ENCODE peak calls at places on chromosomes 3 and 15, in five cellular contexts. One of them, this sample, is unnamed.

GRCh38 chr3:195729476-195729875 is 8.7 kb downstream of the MUC20 start:
- DNase-seq in body of pancreas: no peak
- DNase-seq in IMR-90: no peak
- DNase-seq in CD14-positive monocyte: no peak
- DNase-seq in foreskin fibroblast: no peak
- DNase-seq in this sample: no peak

GRCh38 chr3:123096701-123097100 is 29.9 kb downstream of the PDIA5 start:
- DNase-seq in body of pancreas: peak; percentile 65
- DNase-seq in IMR-90: peak; percentile 75
- DNase-seq in CD14-positive monocyte: no peak
- DNase-seq in foreskin fibroblast: peak; percentile 49
- DNase-seq in this sample: no peak

GRCh38 chr15:47717036-47717611 is at the start of gene SEMA6D:
- DNase-seq in body of pancreas: peak; percentile 80
- DNase-seq in IMR-90: peak; percentile 85
- DNase-seq in CD14-positive monocyte: no peak
- DNase-seq in foreskin fibroblast: peak; percentile 88
- DNase-seq in this sample: peak; percentile 64

GRCh38 chr15:60772395-60773120 is 293.6 kb upstream of the ICE2 start:
- DNase-seq in body of pancreas: no peak
- DNase-seq in IMR-90: no peak
- DNase-seq in CD14-positive monocyte: no peak
- DNase-seq in foreskin fibroblast: no peak
- DNase-seq in this sample: no peak

GRCh38 chr3:156135921-156136655 is 15.7 kb downstream of the KCNAB1 start:
- DNase-seq in body of pancreas: no peak
- DNase-seq in IMR-90: no peak
- DNase-seq in CD14-positive monocyte: no peak
- DNase-seq in foreskin fibroblast: no peak
- DNase-seq in this sample: no peak

GRCh38 chr3:22506871-22507270 is 696.3 kb upstream of the UBE2E2 start:
- DNase-seq in body of pancreas: no peak
- DNase-seq in IMR-90: no peak
- DNase-seq in CD14-positive monocyte: no peak
- DNase-seq in foreskin fibroblast: no peak
- DNase-seq in this sample: no peak

GRCh38 chr3:98765721-98766120 is 2.6 kb downstream of the ST3GAL6 start:
- DNase-seq in body of pancreas: no peak
- DNase-seq in IMR-90: no peak
- DNase-seq in CD14-positive monocyte: no peak
- DNase-seq in foreskin fibroblast: no peak
- DNase-seq in this sample: no peak

GRCh38 chr3:113948015-113948917 is 453 bp downstream of the ZDHHC23 start:
- DNase-seq in body of pancreas: peak; percentile 66
- DNase-seq in IMR-90: no peak
- DNase-seq in CD14-positive monocyte: no peak
- DNase-seq in foreskin fibroblast: peak; percentile 6
- DNase-seq in this sample: no peak

GRCh38 chr3:22089284-22089683 is 338.3 kb upstream of the ZNF385D start:
- DNase-seq in body of pancreas: peak; percentile 49
- DNase-seq in IMR-90: peak; percentile 1
- DNase-seq in CD14-positive monocyte: no peak
- DNase-seq in foreskin fibroblast: no peak
- DNase-seq in this sample: no peak

GRCh38 chr15:56798639-56799038 is 65.3 kb upstream of the ZNF280D start:
- DNase-seq in body of pancreas: no peak
- DNase-seq in IMR-90: peak; percentile 10
- DNase-seq in CD14-positive monocyte: no peak
- DNase-seq in foreskin fibroblast: no peak
- DNase-seq in this sample: no peak

GRCh38 chr3:69724722-69725435 is 14.4 kb upstream of the MITF start:
- DNase-seq in body of pancreas: no peak
- DNase-seq in IMR-90: no peak
- DNase-seq in CD14-positive monocyte: no peak
- DNase-seq in foreskin fibroblast: no peak
- DNase-seq in this sample: no peak

GRCh38 chr3:177525987-177526712 is 328.9 kb upstream of the TBL1XR1 start:
- DNase-seq in body of pancreas: peak; percentile 37
- DNase-seq in IMR-90: no peak
- DNase-seq in CD14-positive monocyte: no peak
- DNase-seq in foreskin fibroblast: no peak
- DNase-seq in this sample: peak; percentile 11

GRCh38 chr3:187741403-187742350 is 3.6 kb downstream of the BCL6 start:
- DNase-seq in body of pancreas: peak; percentile 76
- DNase-seq in IMR-90: peak; percentile 78
- DNase-seq in CD14-positive monocyte: peak; percentile 80
- DNase-seq in foreskin fibroblast: peak; percentile 70
- DNase-seq in this sample: peak; percentile 63

GRCh38 chr3:87359807-87360206 is 83.4 kb upstream of the POU1F1 start:
- DNase-seq in body of pancreas: peak; percentile 61
- DNase-seq in IMR-90: no peak
- DNase-seq in CD14-positive monocyte: no peak
- DNase-seq in foreskin fibroblast: no peak
- DNase-seq in this sample: no peak

GRCh38 chr3:114455432-114455831 is 161.6 kb downstream of the TIGIT start:
- DNase-seq in body of pancreas: no peak
- DNase-seq in IMR-90: no peak
- DNase-seq in CD14-positive monocyte: no peak
- DNase-seq in foreskin fibroblast: no peak
- DNase-seq in this sample: no peak

GRCh38 chr15:35697549-35698299 is 151.8 kb upstream of the DPH6 start:
- DNase-seq in body of pancreas: no peak
- DNase-seq in IMR-90: peak; percentile 82
- DNase-seq in CD14-positive monocyte: no peak
- DNase-seq in foreskin fibroblast: no peak
- DNase-seq in this sample: peak; percentile 32

GRCh38 chr15:52336530-52336929 is 40.9 kb upstream of the MYO5C start:
- DNase-seq in body of pancreas: peak; percentile 41
- DNase-seq in IMR-90: no peak
- DNase-seq in CD14-positive monocyte: no peak
- DNase-seq in foreskin fibroblast: no peak
- DNase-seq in this sample: no peak

GRCh38 chr3:186949281-186949982 is 19.1 kb downstream of the ST6GAL1 start:
- DNase-seq in body of pancreas: no peak
- DNase-seq in IMR-90: peak; percentile 50
- DNase-seq in CD14-positive monocyte: no peak
- DNase-seq in foreskin fibroblast: no peak
- DNase-seq in this sample: no peak

GRCh38 chr15:45522931-45523331 is 376 bp upstream of the SLC30A4 start:
- DNase-seq in body of pancreas: no peak
- DNase-seq in IMR-90: peak; percentile 25
- DNase-seq in CD14-positive monocyte: no peak
- DNase-seq in foreskin fibroblast: peak; percentile 23
- DNase-seq in this sample: peak; percentile 9

GRCh38 chr3:69740103-69741021 is 1.1 kb downstream of the MITF start:
- DNase-seq in body of pancreas: peak; percentile 69
- DNase-seq in IMR-90: no peak
- DNase-seq in CD14-positive monocyte: no peak
- DNase-seq in foreskin fibroblast: no peak
- DNase-seq in this sample: no peak

GRCh38 chr3:170418422-170419300 is at the start of gene CLDN11:
- DNase-seq in body of pancreas: no peak
- DNase-seq in IMR-90: peak; percentile 75
- DNase-seq in CD14-positive monocyte: no peak
- DNase-seq in foreskin fibroblast: peak; percentile 77
- DNase-seq in this sample: no peak

GRCh38 chr15:62469478-62469873 is 304.4 kb upstream of the C2CD4B start:
- DNase-seq in body of pancreas: no peak
- DNase-seq in IMR-90: peak; percentile 47
- DNase-seq in CD14-positive monocyte: no peak
- DNase-seq in foreskin fibroblast: no peak
- DNase-seq in this sample: peak; percentile 45

GRCh38 chr15:39282663-39283208 is 298.1 kb upstream of the THBS1 start:
- DNase-seq in body of pancreas: no peak
- DNase-seq in IMR-90: no peak
- DNase-seq in CD14-positive monocyte: no peak
- DNase-seq in foreskin fibroblast: no peak
- DNase-seq in this sample: no peak

GRCh38 chr15:52206446-52206845 is 15.3 kb upstream of the GNB5 start:
- DNase-seq in body of pancreas: peak; percentile 20
- DNase-seq in IMR-90: no peak
- DNase-seq in CD14-positive monocyte: no peak
- DNase-seq in foreskin fibroblast: no peak
- DNase-seq in this sample: no peak

GRCh38 chr3:71376911-71377310 is 206.6 kb downstream of the FOXP1 start:
- DNase-seq in body of pancreas: no peak
- DNase-seq in IMR-90: no peak
- DNase-seq in CD14-positive monocyte: no peak
- DNase-seq in foreskin fibroblast: no peak
- DNase-seq in this sample: no peak

GRCh38 chr15:74773731-74774252 is 8.1 kb upstream of the CSK start:
- DNase-seq in body of pancreas: no peak
- DNase-seq in IMR-90: no peak
- DNase-seq in CD14-positive monocyte: no peak
- DNase-seq in foreskin fibroblast: no peak
- DNase-seq in this sample: no peak

GRCh38 chr3:52259035-52259434 is 13.5 kb downstream of the PPM1M start:
- DNase-seq in body of pancreas: no peak
- DNase-seq in IMR-90: no peak
- DNase-seq in CD14-positive monocyte: no peak
- DNase-seq in foreskin fibroblast: no peak
- DNase-seq in this sample: no peak
- TF ChIP-seq CTCF in body of pancreas: no peak
- TF ChIP-seq CTCF in IMR-90: no peak
- TF ChIP-seq CTCF in CD14-positive monocyte: no peak
- TF ChIP-seq CTCF in foreskin fibroblast: no peak
- TF ChIP-seq CTCF in this sample: no peak

GRCh38 chr3:20040476-20041196 is 390 bp downstream of the KAT2B start:
- DNase-seq in body of pancreas: peak; percentile 81
- DNase-seq in IMR-90: peak; percentile 61
- DNase-seq in CD14-positive monocyte: peak; percentile 67
- DNase-seq in foreskin fibroblast: peak; percentile 65
- DNase-seq in this sample: peak; percentile 67
- TF ChIP-seq CTCF in body of pancreas: peak; percentile 20
- TF ChIP-seq CTCF in IMR-90: no peak
- TF ChIP-seq CTCF in CD14-positive monocyte: no peak
- TF ChIP-seq CTCF in foreskin fibroblast: peak; percentile 2
- TF ChIP-seq CTCF in this sample: peak; percentile 18

DNA sequence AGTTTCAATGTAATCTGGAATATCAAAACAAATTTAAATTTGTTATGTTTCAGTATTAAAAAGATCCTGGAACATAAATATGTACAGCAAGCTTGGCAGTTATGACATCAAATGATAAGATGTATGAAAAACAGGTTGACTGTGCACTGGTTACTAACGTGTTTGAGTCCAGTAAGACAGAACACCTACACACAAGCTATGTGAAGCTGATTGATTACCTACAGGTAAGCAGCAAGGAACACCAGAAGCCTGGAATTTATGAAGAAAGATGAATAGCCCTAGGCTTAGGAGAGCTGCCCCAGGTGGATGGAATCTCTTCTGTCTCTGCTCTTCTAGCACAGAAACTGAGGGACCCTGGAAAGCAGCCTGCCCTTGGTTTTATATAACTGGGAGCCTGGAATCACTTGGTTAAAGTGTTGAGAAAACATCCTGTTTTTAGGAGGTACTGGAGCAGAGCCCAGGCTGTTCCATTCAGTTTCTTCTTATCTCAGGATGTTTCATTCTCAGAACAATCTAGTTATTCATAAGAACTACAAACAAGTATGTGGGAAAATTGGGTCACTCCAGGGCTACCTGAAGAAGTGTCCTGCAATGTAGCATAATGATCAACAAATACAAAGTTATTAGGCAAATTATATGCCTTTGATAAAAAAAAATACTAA is 36.3 kb downstream of the SLITRK3 start:
- DNase-seq in body of pancreas: peak; percentile 20
- DNase-seq in IMR-90: no peak
- DNase-seq in CD14-positive monocyte: no peak
- DNase-seq in foreskin fibroblast: no peak
- DNase-seq in this sample: no peak
- TF ChIP-seq CTCF in body of pancreas: no peak
- TF ChIP-seq CTCF in IMR-90: no peak
- TF ChIP-seq CTCF in CD14-positive monocyte: no peak
- TF ChIP-seq CTCF in foreskin fibroblast: no peak
- TF ChIP-seq CTCF in this sample: no peak

GRCh38 chr3:138114988-138115971 is at the start of gene DZIP1L:
- DNase-seq in body of pancreas: peak; percentile 66
- DNase-seq in IMR-90: peak; percentile 70
- DNase-seq in CD14-positive monocyte: no peak
- DNase-seq in foreskin fibroblast: peak; percentile 67
- DNase-seq in this sample: peak; percentile 43
- TF ChIP-seq CTCF in body of pancreas: peak; percentile 69
- TF ChIP-seq CTCF in IMR-90: peak; percentile 50
- TF ChIP-seq CTCF in CD14-positive monocyte: peak; percentile 82
- TF ChIP-seq CTCF in foreskin fibroblast: peak; percentile 14
- TF ChIP-seq CTCF in this sample: peak; percentile 80

DNA sequence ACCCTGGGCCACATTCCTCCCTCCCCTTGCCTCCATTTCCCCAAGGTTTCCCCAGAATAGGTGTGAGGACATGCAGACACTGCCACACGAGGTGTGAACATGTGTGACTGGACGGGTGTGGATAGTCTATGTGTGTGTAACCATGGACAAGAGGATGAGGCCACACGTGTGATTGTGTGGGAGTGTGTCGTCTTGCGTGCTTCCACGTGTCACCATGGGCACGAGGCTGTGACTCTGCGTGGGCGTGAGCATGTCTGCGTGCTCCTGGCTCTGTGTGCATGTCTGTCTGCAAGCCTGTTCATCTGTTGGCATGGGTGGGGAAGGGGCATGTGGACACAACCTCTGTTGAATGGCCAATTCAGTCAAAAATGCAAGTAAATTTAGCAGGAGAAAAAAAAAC is 6.2 kb upstream of the MYL3 start:
- DNase-seq in body of pancreas: no peak
- DNase-seq in IMR-90: no peak
- DNase-seq in CD14-positive monocyte: no peak
- DNase-seq in foreskin fibroblast: no peak
- DNase-seq in this sample: no peak
- TF ChIP-seq CTCF in body of pancreas: no peak
- TF ChIP-seq CTCF in IMR-90: no peak
- TF ChIP-seq CTCF in CD14-positive monocyte: no peak
- TF ChIP-seq CTCF in foreskin fibroblast: no peak
- TF ChIP-seq CTCF in this sample: no peak

GRCh38 chr15:101697488-101697887 is 26.8 kb downstream of the TARS3 start:
- DNase-seq in body of pancreas: no peak
- DNase-seq in IMR-90: no peak
- DNase-seq in CD14-positive monocyte: no peak
- DNase-seq in foreskin fibroblast: no peak
- DNase-seq in this sample: no peak

GRCh38 chr15:101689901-101690300 is 34.4 kb downstream of the TARS3 start:
- DNase-seq in body of pancreas: no peak
- DNase-seq in IMR-90: peak; percentile 68
- DNase-seq in CD14-positive monocyte: no peak
- DNase-seq in foreskin fibroblast: peak; percentile 33
- DNase-seq in this sample: peak; percentile 28

GRCh38 chr15:101698314-101698713 is 26.0 kb downstream of the TARS3 start:
- DNase-seq in body of pancreas: no peak
- DNase-seq in IMR-90: peak; percentile 27
- DNase-seq in CD14-positive monocyte: no peak
- DNase-seq in foreskin fibroblast: peak; percentile 55
- DNase-seq in this sample: peak; percentile 57

GRCh38 chr15:101692799-101693198 is 31.5 kb downstream of the TARS3 start:
- DNase-seq in body of pancreas: no peak
- DNase-seq in IMR-90: no peak
- DNase-seq in CD14-positive monocyte: no peak
- DNase-seq in foreskin fibroblast: no peak
- DNase-seq in this sample: no peak

GRCh38 chr15:101694261-101694660 is 30.0 kb downstream of the TARS3 start:
- DNase-seq in body of pancreas: no peak
- DNase-seq in IMR-90: no peak
- DNase-seq in CD14-positive monocyte: no peak
- DNase-seq in foreskin fibroblast: no peak
- DNase-seq in this sample: no peak
- TF ChIP-seq CTCF in body of pancreas: no peak
- TF ChIP-seq CTCF in IMR-90: no peak
- TF ChIP-seq CTCF in CD14-positive monocyte: no peak
- TF ChIP-seq CTCF in foreskin fibroblast: no peak
- TF ChIP-seq CTCF in this sample: no peak